ENCODE peak calls at places on chromosome 1, in six cellular contexts. H, W, T, X, B and K are unnamed samples.

GRCh38 chr1:153387785-153388184 is 3.1 kb downstream of the S100A8 start:
- DNase-seq in H (no peak), W (no peak), T (no peak), X (no peak), B (no peak), K (no peak)

GRCh38 chr1:66022904-66023620 is 230.4 kb downstream of the PDE4B start:
- DNase-seq in H (no peak), W (no peak), T (no peak), X (no peak), B (no peak), K (no peak)

GRCh38 chr1:153598309-153599172 is 14.4 kb downstream of the S100A16 start:
- DNase-seq in H (no peak), W (no peak), T (no peak), X (no peak), B (no peak), K (no peak)

GRCh38 chr1:78292361-78292760 is 198.4 kb upstream of the PTGFR start:
- DNase-seq in H (no peak), W (no peak), T (no peak), X (no peak), B (no peak), K (no peak)

GRCh38 chr1:17875171-17875881 is 120.2 kb downstream of the ACTL8 start:
- DNase-seq in H (no peak), W (no peak), T (no peak), X (no peak), B (no peak), K (peak)

GRCh38 chr1:228276361-228276831 is 68.6 kb downstream of the OBSCN start:
- DNase-seq in H (no peak), W (no peak), T (no peak), X (no peak), B (no peak), K (no peak)

GRCh38 chr1:37794372-37795339 is 1.0 kb downstream of the MANEAL start:
- DNase-seq in H (no peak), W (no peak), T (no peak), X (no peak), B (no peak), K (no peak)

GRCh38 chr1:21059021-21059420 is 117.7 kb downstream of the EIF4G3 start:
- DNase-seq in H (no peak), W (no peak), T (no peak), X (no peak), B (no peak), K (no peak)

GRCh38 chr1:189605236-189605635 is 872.4 kb downstream of the BRINP3 start:
- DNase-seq in H (no peak), W (no peak), T (no peak), X (no peak), B (no peak), K (no peak)

GRCh38 chr1:27912429-27912828 is 22.4 kb upstream of the SMPDL3B start:
- DNase-seq in H (no peak), W (no peak), T (no peak), X (no peak), B (no peak), K (no peak)

GRCh38 chr1:215590779-215591491 is 23.8 kb downstream of the KCTD3 start:
- DNase-seq in H (no peak), W (no peak), T (no peak), X (no peak), B (no peak), K (no peak)

GRCh38 chr1:152110365-152110859 is 4.8 kb downstream of the TCHH start:
- DNase-seq in H (no peak), W (peak), T (no peak), X (no peak), B (peak), K (peak)

GRCh38 chr1:197342044-197342565 is 74.1 kb downstream of the CRB1 start:
- DNase-seq in H (no peak), W (no peak), T (no peak), X (no peak), B (no peak), K (no peak)

GRCh38 chr1:116762781-116763115 is 8.5 kb downstream of the CD2 start:
- DNase-seq in H (peak), W (no peak), T (no peak), X (no peak), B (no peak), K (no peak)

GRCh38 chr1:2136386-2136821 is 58.2 kb downstream of the FAAP20 start:
- DNase-seq in H (no peak), W (no peak), T (no peak), X (no peak), B (no peak), K (no peak)

GRCh38 chr1:26910343-26911160 is 3.2 kb downstream of the NR0B2 start:
- DNase-seq in H (no peak), W (peak), T (no peak), X (no peak), B (peak), K (no peak)
- TF ChIP-seq CTCF in H (no peak), W (no peak), T (no peak), X (no peak), B (no peak), K (no peak)

DNA sequence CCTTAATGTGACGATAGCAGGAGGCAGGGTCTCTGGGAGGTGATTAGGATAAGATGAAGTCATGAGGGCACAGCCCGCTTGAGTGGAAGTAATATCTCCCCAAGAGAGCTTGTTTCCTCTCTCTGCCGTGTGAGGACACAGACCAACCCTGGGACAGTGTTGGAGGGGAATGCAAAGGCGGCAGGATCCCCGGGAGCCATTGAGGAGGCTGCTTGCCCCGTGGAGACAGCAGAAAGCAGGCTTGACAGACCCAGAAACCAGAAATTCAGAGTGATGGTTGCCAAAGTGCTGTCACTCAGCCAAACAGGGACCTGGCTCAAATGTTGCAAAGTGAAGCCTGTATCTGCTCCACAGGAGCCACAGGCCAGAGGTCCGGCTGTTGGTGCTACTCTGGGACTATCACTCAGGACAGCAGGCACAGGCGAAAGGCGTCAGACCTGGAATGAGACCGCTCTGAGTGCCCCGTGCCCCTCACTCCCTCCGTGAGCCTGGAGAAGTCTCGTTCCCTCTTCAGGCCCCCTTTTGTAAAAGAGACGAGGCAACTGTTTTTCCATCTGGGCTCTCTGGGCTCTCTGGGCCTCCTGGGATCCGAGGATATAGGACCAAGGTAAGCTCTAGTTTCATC is 96.6 kb upstream of the VANGL1 start:
- DNase-seq in H (no peak), W (no peak), T (no peak), X (no peak), B (no peak), K (no peak)
- H3K27ac ChIP-seq in H (no peak), W (peak), T (peak), X (peak), B (no peak), K (peak)

DNA sequence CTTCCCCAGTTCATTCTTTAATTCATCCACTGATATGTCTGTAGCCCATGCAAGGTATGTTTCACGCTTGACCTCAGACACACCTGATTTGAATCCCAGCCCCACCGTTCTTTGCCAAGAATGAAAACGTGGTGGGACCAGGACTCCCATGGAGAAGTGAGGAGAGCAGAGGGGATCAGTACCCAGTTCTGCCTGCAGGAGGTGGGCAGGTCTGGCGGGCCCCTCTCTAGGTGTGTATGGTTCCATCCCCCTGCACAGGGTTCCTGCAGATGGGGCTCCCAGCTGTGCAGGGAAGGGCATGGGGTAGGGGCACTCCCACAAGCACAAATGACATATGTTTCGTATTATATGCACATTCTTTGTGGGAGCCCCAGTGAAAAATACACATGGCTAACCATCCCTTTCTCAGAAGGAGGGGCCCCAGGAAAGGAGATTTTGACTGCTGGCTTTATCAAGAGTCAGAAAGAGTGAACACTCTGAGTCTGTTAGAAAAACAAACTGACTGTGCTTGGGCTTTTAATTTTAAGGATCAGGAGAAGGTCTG is 144.6 kb downstream of the PLPP3 start:
- DNase-seq in H (peak), W (no peak), T (no peak), X (no peak), B (no peak), K (no peak)
- TF ChIP-seq CTCF in H (no peak), W (no peak), T (peak), X (no peak), B (no peak), K (no peak)

GRCh38 chr1:212782422-212783154 is 9.0 kb downstream of the NSL1 start:
- DNase-seq in H (no peak), W (peak), T (no peak), X (no peak), B (no peak), K (peak)
- H3K27ac ChIP-seq in H (no peak), W (no peak), T (no peak), X (no peak), B (no peak), K (no peak)

GRCh38 chr1:51794868-51795267 is 83.7 kb downstream of the NRDC start:
- DNase-seq in H (no peak), W (no peak), T (no peak), X (no peak), B (no peak), K (no peak)

GRCh38 chr1:51790385-51790784 is 88.1 kb downstream of the NRDC start:
- DNase-seq in H (no peak), W (no peak), T (no peak), X (no peak), B (no peak), K (no peak)

GRCh38 chr1:51794260-51794659 is 84.3 kb downstream of the NRDC start:
- DNase-seq in H (no peak), W (no peak), T (no peak), X (no peak), B (no peak), K (no peak)

GRCh38 chr1:51791888-51792287 is 86.6 kb downstream of the NRDC start:
- DNase-seq in H (no peak), W (no peak), T (no peak), X (no peak), B (no peak), K (no peak)

DNA sequence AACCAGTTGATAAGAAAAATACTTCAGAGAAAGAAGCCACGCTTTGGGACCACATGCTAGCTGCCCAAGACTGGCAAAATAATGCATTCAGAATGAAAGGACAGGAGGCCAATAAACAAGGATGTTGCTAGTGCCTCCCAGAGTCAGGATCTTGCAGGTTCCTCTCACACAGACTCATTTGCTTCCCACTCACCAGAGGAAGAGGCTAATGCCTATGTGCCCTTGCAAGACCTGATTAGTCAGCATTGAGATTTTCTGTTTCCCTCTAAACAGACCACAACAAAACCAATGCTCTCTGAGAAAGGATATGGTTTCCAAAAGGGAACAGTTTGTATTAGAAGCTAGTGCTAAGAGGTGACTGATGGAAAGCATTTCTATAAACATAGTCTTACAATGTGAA is 85.7 kb downstream of the NRDC start:
- DNase-seq in H (no peak), W (no peak), T (no peak), X (no peak), B (no peak), K (no peak)
- TF ChIP-seq CTCF in H (no peak), W (no peak), T (no peak), X (no peak), B (no peak), K (no peak)